ENCODE peak calls at places on chromosomes 12 and 14, in four cellular contexts. A is CD8-positive, alpha-beta memory T cell; T is nucleus accumbens; D is HL-60. M is an unnamed sample.

GRCh38 chr12:57104292-57104910 is 6.8 kb downstream of the STAT6 start:
- DNase-seq in A (no peak), T (no peak), D (no peak), M (no peak)

GRCh38 chr14:100662850-100663527 is 63.7 kb upstream of the DLK1 start:
- DNase-seq in A (peak; percentile 40), T (no peak), D (peak; percentile 54), M (no peak)

GRCh38 chr12:112971248-112971647 is 7.1 kb upstream of the OAS2 start:
- DNase-seq in A (no peak), T (no peak), D (no peak), M (no peak)

GRCh38 chr14:103123634-103124500 is 606 bp downstream of the TNFAIP2 start:
- DNase-seq in A (no peak), T (no peak), D (peak; percentile 59), M (no peak)

GRCh38 chr12:130880411-130880885 is 8.6 kb downstream of the RAN start:
- DNase-seq in A (no peak), T (no peak), D (no peak), M (no peak)

GRCh38 chr12:103011974-103012763 is 54.7 kb downstream of the ASCL1 start:
- DNase-seq in A (no peak), T (no peak), D (no peak), M (no peak)

GRCh38 chr14:91313154-91313850 is 68.8 kb upstream of the GPR68 start:
- DNase-seq in A (no peak), T (no peak), D (no peak), M (no peak)

GRCh38 chr14:23294734-23295561 is 7.7 kb downstream of the PPP1R3E start:
- DNase-seq in A (peak; percentile 41), T (no peak), D (peak; percentile 55), M (no peak)

GRCh38 chr12:38872181-38872580 is 33.2 kb downstream of the CPNE8 start:
- DNase-seq in A (no peak), T (no peak), D (no peak), M (no peak)

GRCh38 chr12:116677202-116677651 is 60.6 kb downstream of the SPRING1 start:
- DNase-seq in A (no peak), T (no peak), D (peak; percentile 86), M (no peak)

GRCh38 chr12:2229661-2230539 is 177.1 kb downstream of the CACNA1C start:
- DNase-seq in A (no peak), T (no peak), D (no peak), M (no peak)

GRCh38 chr12:16573652-16574077 is 32.3 kb downstream of the LMO3 start:
- DNase-seq in A (no peak), T (no peak), D (peak; percentile 57), M (no peak)

GRCh38 chr14:95609398-95609990 is 74.6 kb downstream of the GLRX5 start:
- DNase-seq in A (no peak), T (no peak), D (no peak), M (no peak)

GRCh38 chr14:60977848-60978247 is 3.0 kb downstream of the TRMT5 start:
- DNase-seq in A (no peak), T (no peak), D (no peak), M (no peak)

GRCh38 chr12:1533205-1533601 is 61.2 kb downstream of the FBXL14 start:
- DNase-seq in A (no peak), T (no peak), D (no peak), M (no peak)

GRCh38 chr14:39107624-39108023 is 4.6 kb upstream of the SEC23A start:
- DNase-seq in A (no peak), T (no peak), D (no peak), M (no peak)

GRCh38 chr12:92581579-92581978 is 121.2 kb upstream of the PLEKHG7 start:
- DNase-seq in A (no peak), T (no peak), D (no peak), M (no peak)

GRCh38 chr14:52043690-52044089 is 25.2 kb downstream of the NID2 start:
- DNase-seq in A (peak; percentile 23), T (no peak), D (no peak), M (peak; percentile 1)

GRCh38 chr14:73786632-73786941 is 65.0 kb upstream of the PTGR2 start:
- DNase-seq in A (no peak), T (no peak), D (no peak), M (peak; percentile 71)

GRCh38 chr14:85527006-85527405 is 2.9 kb upstream of the FLRT2 start:
- DNase-seq in A (no peak), T (no peak), D (no peak), M (no peak)

M was measured in NK-92 treated with Interleukin-12 subunit alpha and Interleukin-12 subunit beta, amount 100 ng/mL, for 24 hours.